ENCODE peak calls at places on chromosomes 5 and 9, in seven cellular contexts. B is lower lobe of right lung, T is lung, G is esophagus muscularis mucosa, S is suprapubic skin, D is heart left ventricle, Q is IMR-90. J is an unnamed sample. For H3K4me1, the result is how much of the 10 kb centered on the place peaks cover.

GRCh38 chr9:6197330-6197729 is 18.3 kb upstream of the IL33 start:
- DNase-seq in T (no peak), D (no peak), B (no peak), S (no peak), G (no peak), Q (peak), J (no peak)

GRCh38 chr9:72477862-72478564 is 43.4 kb upstream of the TMC1 start:
- DNase-seq in B (no peak), D (no peak), Q (peak), S (no peak), G (no peak), T (peak), J (peak)

GRCh38 chr9:91733006-91733624 is 216.9 kb downstream of the ROR2 start:
- DNase-seq in S (peak), G (no peak), T (no peak), Q (no peak), D (no peak), B (no peak), J (no peak)

GRCh38 chr5:172144291-172144815 is 43.7 kb downstream of the STK10 start:
- DNase-seq in S (no peak), B (no peak), T (no peak), Q (peak), G (no peak), D (peak), J (no peak)

GRCh38 chr9:93674580-93675335 is 98.4 kb downstream of the PHF2 start:
- DNase-seq in B (peak), G (no peak), Q (no peak), T (no peak), S (peak), D (peak), J (peak)

GRCh38 chr9:113649054-113649453 is 185.5 kb downstream of the RGS3 start:
- DNase-seq in T (no peak), B (peak), G (no peak), D (peak), Q (peak), S (peak), J (no peak)

GRCh38 chr5:24026288-24026687 is 518.9 kb downstream of the PRDM9 start:
- DNase-seq in S (no peak), G (no peak), Q (no peak), B (no peak), D (no peak), T (no peak), J (no peak)

GRCh38 chr5:172276214-172276613 is 7.3 kb downstream of the UBTD2 start:
- DNase-seq in D (no peak), Q (peak), S (no peak), T (no peak), G (no peak), B (no peak), J (no peak)

GRCh38 chr5:90017236-90017635 is 392.3 kb downstream of the CETN3 start:
- DNase-seq in T (no peak), B (no peak), G (no peak), D (no peak), Q (no peak), S (no peak), J (no peak)

GRCh38 chr9:111730937-111731567 is 63.7 kb downstream of the SHOC1 start:
- DNase-seq in Q (peak), T (peak), D (no peak), S (no peak), G (no peak), B (no peak), J (no peak)

GRCh38 chr9:134025606-134026541 is 593 bp downstream of the BRD3OS start:
- DNase-seq in S (no peak), T (peak), Q (peak), B (peak), G (no peak), D (peak), J (peak)

GRCh38 chr5:61304611-61305369 is 27.3 kb upstream of the ZSWIM6 start:
- DNase-seq in T (peak), B (peak), Q (peak), G (no peak), S (no peak), D (no peak), J (peak)

GRCh38 chr9:75163764-75164163 is 75.5 kb downstream of the OSTF1 start:
- DNase-seq in S (no peak), T (no peak), D (no peak), B (no peak), G (no peak), Q (no peak), J (no peak)

GRCh38 chr9:97802276-97802675 is 50.8 kb upstream of the FOXE1 start:
- DNase-seq in T (no peak), B (no peak), D (no peak), S (no peak), Q (peak), G (peak), J (no peak)

GRCh38 chr5:9149988-9150387 is 395.9 kb downstream of the SEMA5A start:
- DNase-seq in T (no peak), Q (peak), G (no peak), B (no peak), S (no peak), D (no peak), J (no peak)

GRCh38 chr9:12847591-12847990 is 72.8 kb downstream of the LURAP1L start:
- DNase-seq in T (no peak), D (no peak), S (no peak), B (no peak), Q (peak), G (no peak), J (no peak)

GRCh38 chr9:116687762-116688160 is 656 bp downstream of the TRIM32 start:
- DNase-seq in G (no peak), S (no peak), D (no peak), B (no peak), Q (no peak), T (no peak), J (no peak)

GRCh38 chr5:134494780-134495179 is 30.7 kb upstream of the JADE2 start:
- DNase-seq in S (no peak), Q (no peak), G (no peak), B (no peak), T (no peak), D (no peak), J (no peak)

DNA sequence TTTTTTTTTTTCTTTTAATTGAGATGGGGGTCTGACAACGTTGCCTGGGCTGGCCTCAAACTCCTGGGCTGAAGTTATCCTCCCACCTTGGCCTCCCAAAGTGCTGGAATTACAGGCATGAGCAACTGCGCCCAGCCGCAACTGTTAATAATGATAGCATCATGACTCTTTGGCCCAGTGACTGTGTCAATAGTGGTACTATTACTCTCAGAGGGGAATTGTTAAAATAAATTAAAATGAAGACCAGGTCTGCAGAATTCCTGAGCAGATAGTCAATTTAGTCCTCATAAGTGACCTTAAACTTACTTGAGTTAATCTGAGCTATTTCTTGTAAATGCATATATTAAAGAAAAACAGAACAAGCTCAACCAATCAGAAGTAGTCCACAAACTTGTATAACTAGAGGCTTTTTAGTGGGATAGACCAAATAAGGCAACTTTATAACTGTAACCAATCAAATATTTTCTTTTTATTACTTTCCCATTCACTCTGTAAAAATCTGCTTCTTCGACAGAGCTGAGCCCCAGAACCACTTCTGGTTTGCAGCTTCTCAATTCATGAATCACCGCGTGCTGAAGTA is 1.7 kb upstream of the RECK start:
- DNase-seq in Q (peak), D (no peak), B (no peak), S (no peak), G (no peak), T (no peak), J (no peak)
- H3K4me1 ChIP-seq in Q (under half), D (under half), B (under half), S (under half), G (under half), T (under half), J (under half)

DNA sequence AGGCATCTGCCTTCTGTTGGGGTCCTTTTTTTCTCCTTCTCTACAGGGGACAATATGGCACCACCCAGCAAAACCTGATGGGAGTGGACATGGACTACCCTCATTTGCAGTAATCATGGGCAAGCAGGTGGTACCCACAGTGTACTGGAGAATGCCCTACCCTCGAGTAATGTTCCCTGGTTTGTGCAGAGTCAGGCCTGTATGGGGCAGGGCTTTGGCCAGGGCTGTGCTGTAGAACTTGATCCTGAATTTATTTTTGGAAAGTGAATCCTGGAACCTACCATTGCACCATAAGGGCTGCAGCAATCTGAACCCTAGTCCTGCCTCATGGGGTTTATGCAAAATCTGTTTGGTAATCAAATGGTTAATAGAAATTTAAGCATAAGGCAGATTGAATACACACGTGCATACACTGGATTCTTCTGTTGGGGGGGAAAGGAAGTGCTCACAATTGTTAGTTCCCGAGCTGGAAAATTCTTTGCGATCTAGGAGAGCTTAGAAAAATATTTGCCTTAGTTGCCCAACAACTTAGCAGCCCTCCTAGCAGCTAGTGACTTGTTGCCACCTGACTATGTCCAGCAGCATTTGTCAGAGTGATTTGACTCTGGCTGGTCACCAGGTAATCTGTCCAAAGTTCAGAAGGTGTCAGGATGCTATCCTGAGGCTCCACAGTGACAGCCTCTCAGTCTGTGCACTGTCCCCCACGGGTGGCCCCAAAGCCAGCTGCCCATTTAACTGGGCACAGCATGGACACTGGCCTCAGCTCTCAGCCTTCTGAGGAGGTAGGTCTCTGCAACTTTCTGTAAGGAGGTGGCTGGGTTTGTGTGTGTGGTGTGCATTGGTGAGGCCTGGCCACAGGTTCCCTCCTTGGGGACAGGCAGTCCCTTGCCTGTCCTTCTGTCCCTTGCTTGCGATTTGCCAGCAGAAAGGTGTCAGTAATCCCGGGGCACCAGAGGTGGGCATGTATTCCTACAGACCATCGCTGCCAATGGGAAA is 8.3 kb downstream of the MVB12B start:
- DNase-seq in G (peak), D (no peak), T (no peak), Q (peak), B (no peak), S (no peak), J (no peak)
- TF ChIP-seq CTCF in G (no peak), D (no peak), T (no peak), Q (no peak), B (no peak), S (no peak), J (no peak)

DNA sequence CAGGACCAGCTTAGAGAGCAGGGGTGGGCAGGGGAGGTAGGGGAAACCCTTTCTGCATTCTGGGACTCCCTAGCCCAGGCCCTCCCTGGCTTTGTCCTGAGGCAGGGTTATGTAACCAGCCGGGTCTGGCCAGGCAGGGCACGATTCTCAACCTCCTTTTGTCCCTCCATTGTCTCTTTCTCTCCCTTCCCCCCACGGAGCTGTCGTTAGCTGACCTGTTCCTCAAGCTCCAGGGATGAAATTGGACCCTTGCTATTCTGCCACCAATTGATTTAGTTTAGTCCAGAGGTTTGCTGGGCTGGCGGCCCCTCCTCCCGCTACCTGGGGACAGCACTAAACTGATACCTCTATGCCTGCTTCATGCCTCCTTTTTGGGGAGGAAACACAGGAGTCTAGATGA is 9.4 kb upstream of the NDST1 start:
- DNase-seq in G (no peak), T (no peak), Q (no peak), D (no peak), B (no peak), S (no peak), J (no peak)
- H3K4me1 ChIP-seq in G (half or more), T (half or more), Q (half or more), D (half or more), B (half or more), S (half or more), J (under half)

GRCh38 chr5:12357596-12357995 is 453.4 kb upstream of the CTNND2 start:
- DNase-seq in Q (no peak), S (no peak), B (no peak), D (no peak), T (no peak), G (no peak), J (no peak)

GRCh38 chr5:12358371-12359090 is 454.3 kb upstream of the CTNND2 start:
- DNase-seq in D (no peak), B (no peak), G (no peak), S (no peak), Q (no peak), T (no peak), J (no peak)

GRCh38 chr5:12354686-12355085 is 450.4 kb upstream of the CTNND2 start:
- DNase-seq in T (no peak), B (no peak), Q (no peak), S (no peak), D (no peak), G (no peak), J (no peak)

DNA sequence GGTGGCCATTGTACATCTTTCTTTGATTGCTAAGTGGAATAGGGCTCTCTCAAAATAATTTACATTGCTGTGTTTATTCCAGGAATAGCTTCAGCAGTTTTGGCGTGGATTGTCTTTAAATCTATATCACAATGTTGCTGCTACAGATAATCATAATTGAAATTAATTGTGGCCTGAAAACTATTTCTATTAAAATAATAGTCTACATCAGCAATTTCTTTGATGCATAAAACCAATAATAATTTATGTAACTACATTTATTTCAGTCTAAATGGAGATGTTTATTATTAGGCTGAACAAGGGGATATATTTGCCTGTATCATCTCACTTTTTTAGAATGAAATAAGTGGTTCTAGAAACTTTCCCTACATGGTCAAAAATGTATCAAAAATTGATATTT is 456.0 kb upstream of the CTNND2 start:
- DNase-seq in Q (no peak), T (no peak), G (no peak), D (no peak), S (no peak), B (no peak), J (no peak)
- TF ChIP-seq CTCF in Q (no peak), T (no peak), G (no peak), D (no peak), S (no peak), B (no peak), J (no peak)

GRCh38 chr5:169561883-169562282 is 21.7 kb upstream of the SPDL1 start:
- DNase-seq in D (no peak), B (no peak), T (no peak), S (no peak), Q (no peak), G (no peak), J (no peak)
- H3K4me1 ChIP-seq in D (under half), B (under half), T (under half), S (under half), Q (under half), G (under half), J (under half)

J was measured in pancreas.